ENCODE peak calls at places on chromosomes 5 and 9, in five cellular contexts. A, Y, Q, K and R are unnamed samples.

GRCh38 chr9:89564257-89564878 is 40.4 kb upstream of the GADD45G start:
- DNase-seq in Y (no peak), K (peak), Q (no peak), A (no peak), R (peak)

GRCh38 chr5:153641183-153641688 is 150.8 kb downstream of the GRIA1 start:
- DNase-seq in Y (peak), Q (no peak), K (no peak), A (no peak), R (no peak)

GRCh38 chr9:8857330-8858249 is 1058.0 kb upstream of the DMAC1 start:
- DNase-seq in K (peak), Q (peak), A (no peak), Y (no peak), R (peak)

GRCh38 chr5:140349244-140349643 is 2.8 kb upstream of the HBEGF start:
- DNase-seq in A (no peak), Q (no peak), K (peak), Y (no peak), R (no peak)

GRCh38 chr5:159405611-159406031 is 75.3 kb upstream of the IL12B start:
- DNase-seq in K (no peak), Y (no peak), Q (no peak), A (peak), R (no peak)

GRCh38 chr9:129513282-129513681 is 107.6 kb downstream of the C9orf50 start:
- DNase-seq in A (no peak), Q (no peak), Y (no peak), K (no peak), R (no peak)

GRCh38 chr9:4197548-4197947 is 102.3 kb downstream of the GLIS3 start:
- DNase-seq in Y (no peak), A (no peak), Q (peak), K (no peak), R (no peak)

GRCh38 chr5:72184408-72184807 is 77.1 kb downstream of the MAP1B start:
- DNase-seq in Y (no peak), A (no peak), K (no peak), Q (no peak), R (no peak)

GRCh38 chr5:112205840-112206239 is 213.2 kb downstream of the EPB41L4A start:
- DNase-seq in Q (no peak), K (no peak), Y (no peak), A (no peak), R (no peak)